ENCODE peak calls at places on chromosomes 5 and 9, in five cellular contexts. K is transverse colon, N is foreskin fibroblast, W is vagina, T is AG10803. S is an unnamed sample.

GRCh38 chr9:21836437-21837161 is 34.2 kb downstream of the MTAP start:
- DNase-seq in K (no peak), N (peak; percentile 96), W (no peak), T (peak; percentile 97), S (no peak)

GRCh38 chr5:121974261-121974660 is 12.5 kb downstream of the SRFBP1 start:
- DNase-seq in K (no peak), N (no peak), W (no peak), T (no peak), S (no peak)

GRCh38 chr9:35158501-35159280 is 3.1 kb upstream of the UNC13B start:
- DNase-seq in K (no peak), N (no peak), W (no peak), T (no peak), S (no peak)

GRCh38 chr5:130267926-130268325 is 363.7 kb downstream of the CHSY3 start:
- DNase-seq in K (no peak), N (no peak), W (no peak), T (no peak), S (no peak)

GRCh38 chr9:116075191-116075590 is 78.4 kb upstream of the PAPPA start:
- DNase-seq in K (no peak), N (peak; percentile 94), W (no peak), T (peak; percentile 90), S (no peak)

GRCh38 chr5:111076076-111076475 is 4.6 kb downstream of the TSLP start:
- DNase-seq in K (no peak), N (no peak), W (no peak), T (peak; percentile 26), S (no peak)

GRCh38 chr5:90783460-90784333 is 225.1 kb downstream of the ADGRV1 start:
- DNase-seq in K (peak; percentile 73), N (peak; percentile 46), W (no peak), T (peak; percentile 58), S (peak; percentile 63)

GRCh38 chr5:158553946-158554336 is 545.8 kb downstream of the EBF1 start:
- DNase-seq in K (no peak), N (no peak), W (no peak), T (no peak), S (no peak)

GRCh38 chr5:149838881-149839739 is 105.5 kb downstream of the PDE6A start:
- DNase-seq in K (no peak), N (peak; percentile 69), W (no peak), T (peak; percentile 29), S (no peak)

GRCh38 chr5:56307714-56308346 is 74.7 kb upstream of the ANKRD55 start:
- DNase-seq in K (no peak), N (no peak), W (no peak), T (no peak), S (no peak)

GRCh38 chr9:114156311-114156657 is 947 bp downstream of the COL27A1 start:
- DNase-seq in K (no peak), N (no peak), W (no peak), T (no peak), S (no peak)

GRCh38 chr5:104987074-104987473 is 1424.5 kb upstream of the NUDT12 start:
- DNase-seq in K (no peak), N (no peak), W (no peak), T (no peak), S (no peak)

GRCh38 chr9:89698606-89699005 is 93.8 kb downstream of the GADD45G start:
- DNase-seq in K (no peak), N (no peak), W (no peak), T (no peak), S (no peak)

GRCh38 chr9:8826281-8826680 is 1026.7 kb upstream of the DMAC1 start:
- DNase-seq in K (no peak), N (no peak), W (no peak), T (no peak), S (no peak)

GRCh38 chr9:21506910-21507795 is 25.0 kb upstream of the IFNE start:
- DNase-seq in K (no peak), N (peak; percentile 89), W (no peak), T (peak; percentile 96), S (no peak)

GRCh38 chr5:38540348-38540747 is 16.1 kb downstream of the LIFR start:
- DNase-seq in K (no peak), N (no peak), W (no peak), T (no peak), S (peak; percentile 83)

GRCh38 chr5:96537386-96537785 is 104.3 kb upstream of the PCSK1 start:
- DNase-seq in K (no peak), N (peak; percentile 67), W (no peak), T (peak; percentile 53), S (no peak)

GRCh38 chr5:142618125-142618524 is 67.8 kb downstream of the FGF1 start:
- DNase-seq in K (no peak), N (peak; percentile 90), W (no peak), T (peak; percentile 79), S (no peak)

GRCh38 chr9:3256571-3256970 is 269.2 kb downstream of the RFX3 start:
- DNase-seq in K (no peak), N (no peak), W (no peak), T (no peak), S (no peak)

GRCh38 chr9:84266087-84266561 is 74.4 kb downstream of the SLC28A3 start:
- DNase-seq in K (no peak), N (no peak), W (no peak), T (no peak), S (no peak)

GRCh38 chr9:120324461-120324860 is 255.5 kb downstream of the CDK5RAP2 start:
- DNase-seq in K (no peak), N (no peak), W (no peak), T (no peak), S (no peak)

GRCh38 chr9:18441245-18441644 is 32.7 kb upstream of the ADAMTSL1 start:
- DNase-seq in K (no peak), N (no peak), W (no peak), T (no peak), S (no peak)

GRCh38 chr9:6230037-6230778 is 14.6 kb downstream of the IL33 start:
- DNase-seq in K (no peak), N (peak; percentile 24), W (no peak), T (no peak), S (no peak)

GRCh38 chr5:13278148-13278547 is 666.3 kb downstream of the DNAH5 start:
- DNase-seq in K (no peak), N (no peak), W (no peak), T (no peak), S (no peak)

GRCh38 chr9:86836797-86837196 is 110.5 kb downstream of the GAS1 start:
- DNase-seq in K (no peak), N (no peak), W (no peak), T (no peak), S (no peak)

GRCh38 chr5:1111727-1112289 is at the start of gene SLC12A7:
- DNase-seq in K (peak; percentile 81), N (no peak), W (no peak), T (no peak), S (peak; percentile 79)

GRCh38 chr5:81848368-81848767 is 97.5 kb upstream of the SSBP2 start:
- DNase-seq in K (peak; percentile 32), N (no peak), W (no peak), T (peak; percentile 39), S (no peak)

GRCh38 chr5:142716963-142717362 is 31.1 kb upstream of the FGF1 start:
- DNase-seq in K (peak; percentile 22), N (no peak), W (no peak), T (peak; percentile 53), S (peak; percentile 40)

GRCh38 chr5:113268232-113268631 is 166.6 kb downstream of the TSSK1B start:
- DNase-seq in K (no peak), N (no peak), W (no peak), T (no peak), S (no peak)

GRCh38 chr5:98209418-98209817 is 564.0 kb upstream of the RGMB start:
- DNase-seq in K (no peak), N (no peak), W (no peak), T (no peak), S (no peak)

GRCh38 chr5:79999722-80000121 is 8.7 kb upstream of the MTX3 start:
- DNase-seq in K (no peak), N (no peak), W (no peak), T (no peak), S (no peak)

GRCh38 chr5:12323637-12324229 is 419.5 kb upstream of the CTNND2 start:
- DNase-seq in K (no peak), N (no peak), W (no peak), T (no peak), S (no peak)

GRCh38 chr5:14681236-14681752 is 16.8 kb downstream of the OTULIN start:
- DNase-seq in K (no peak), N (no peak), W (no peak), T (no peak), S (peak; percentile 25)

GRCh38 chr5:14686517-14686916 is 22.0 kb downstream of the OTULIN start:
- DNase-seq in K (no peak), N (no peak), W (no peak), T (no peak), S (no peak)

GRCh38 chr5:14685757-14686156 is 21.2 kb downstream of the OTULIN start:
- DNase-seq in K (peak; percentile 22), N (peak; percentile 49), W (no peak), T (peak; percentile 68), S (no peak)

GRCh38 chr5:14684757-14685156 is 20.2 kb downstream of the OTULIN start:
- DNase-seq in K (no peak), N (no peak), W (no peak), T (no peak), S (no peak)

DNA sequence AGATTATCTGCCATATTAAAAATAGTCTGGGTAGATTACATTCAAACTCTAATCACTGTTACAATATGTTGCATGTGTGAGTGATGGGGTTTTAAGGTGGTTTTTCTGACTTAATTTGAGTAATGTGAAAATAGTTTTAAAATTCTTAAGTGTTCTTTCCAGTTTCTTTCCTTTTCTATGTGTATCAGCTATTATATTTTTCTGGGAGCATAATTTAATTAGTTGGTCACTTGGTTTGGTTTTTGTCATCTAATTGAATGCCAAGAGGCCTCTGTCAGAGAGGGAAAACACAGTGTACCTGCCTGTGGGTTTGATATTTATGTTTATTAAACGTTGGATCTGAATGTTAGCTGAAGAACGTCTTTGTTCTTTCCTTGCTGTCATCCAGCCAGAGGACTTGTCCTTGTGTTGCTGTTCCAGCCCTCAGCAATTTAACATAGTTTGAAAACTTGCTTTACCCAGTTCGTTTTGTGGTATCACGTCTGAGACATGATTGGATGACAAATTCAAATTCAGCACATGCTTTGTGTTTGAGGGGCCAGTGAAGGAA is 19.5 kb downstream of the OTULIN start:
- DNase-seq in K (no peak), N (no peak), W (no peak), T (no peak), S (no peak)
- H3K4me3 ChIP-seq in K (no peak overlapping the region), N (no peak overlapping the region), W (no peak overlapping the region), T (no peak overlapping the region), S (no peak overlapping the region)

GRCh38 chr9:137411260-137411659 is 11.7 kb downstream of the EXD3 start:
- DNase-seq in K (no peak), N (no peak), W (no peak), T (no peak), S (no peak)
- H3K4me3 ChIP-seq in K (no peak overlapping the region), N (no peak overlapping the region), W (peak overlapping the region; percentile 5), T (no peak overlapping the region), S (peak overlapping the region; percentile 21)

GRCh38 chr9:137168575-137168906 is 1.3 kb downstream of the LRRC26 start:
- DNase-seq in K (no peak), N (no peak), W (no peak), T (no peak), S (no peak)
- H3K4me3 ChIP-seq in K (peak overlapping the region; percentile 30), N (no peak overlapping the region), W (peak overlapping the region; percentile 48), T (no peak overlapping the region), S (no peak overlapping the region)

DNA sequence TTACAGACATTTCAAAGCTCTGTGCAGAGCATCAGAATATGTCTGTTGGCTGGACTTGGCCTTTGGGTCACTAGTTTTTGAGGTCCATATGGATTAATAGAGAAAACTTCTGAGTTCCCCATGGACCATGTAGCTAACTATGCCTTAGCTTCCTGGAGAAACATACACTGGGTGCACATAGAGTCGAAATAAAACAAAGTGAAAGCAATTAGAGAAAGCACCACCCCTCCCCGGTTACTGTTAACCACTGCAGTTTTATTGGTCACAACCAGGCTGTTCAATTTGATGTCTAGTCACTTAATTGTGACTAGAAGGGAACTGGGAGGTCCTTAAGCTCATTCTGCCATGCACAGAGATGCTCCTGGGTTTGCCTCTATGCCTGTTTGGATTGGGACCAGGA is 4.2 kb downstream of the FAM240B start:
- DNase-seq in K (no peak), N (no peak), W (no peak), T (no peak), S (no peak)
- H3K4me3 ChIP-seq in K (no peak overlapping the region), N (no peak overlapping the region), W (no peak overlapping the region), T (no peak overlapping the region), S (no peak overlapping the region)

S was measured in upper lobe of left lung.